ENCODE peak calls at places on chromosomes 3 and 15, in ten cellular contexts. One of them, this sample, is unnamed.

GRCh38 chr15:29945943-29946591 is 123.8 kb upstream of the TJP1 start:
- DNase-seq in lung: no peak
- DNase-seq in AG04450: no peak
- DNase-seq in stomach: no peak
- DNase-seq in psoas muscle: no peak
- DNase-seq in thoracic aorta: no peak
- DNase-seq in fibroblast of lung: peak; percentile 70
- DNase-seq in PC-9: no peak
- DNase-seq in Panc1: no peak
- DNase-seq in heart right ventricle: no peak
- DNase-seq in this sample: no peak

GRCh38 chr15:91894606-91895005 is 41.1 kb downstream of the SLCO3A1 start:
- DNase-seq in thoracic aorta: no peak
- DNase-seq in heart right ventricle: no peak
- DNase-seq in AG04450: no peak
- DNase-seq in stomach: no peak
- DNase-seq in Panc1: no peak
- DNase-seq in lung: no peak
- DNase-seq in fibroblast of lung: no peak
- DNase-seq in PC-9: no peak
- DNase-seq in psoas muscle: no peak
- DNase-seq in this sample: no peak

GRCh38 chr3:109656225-109656624 is 318.9 kb upstream of the DPPA4 start:
- DNase-seq in heart right ventricle: no peak
- DNase-seq in AG04450: no peak
- DNase-seq in fibroblast of lung: no peak
- DNase-seq in psoas muscle: no peak
- DNase-seq in PC-9: no peak
- DNase-seq in lung: no peak
- DNase-seq in stomach: no peak
- DNase-seq in thoracic aorta: no peak
- DNase-seq in Panc1: no peak
- DNase-seq in this sample: no peak

GRCh38 chr15:47908950-47909670 is 191.8 kb downstream of the SEMA6D start:
- DNase-seq in heart right ventricle: no peak
- DNase-seq in stomach: no peak
- DNase-seq in AG04450: no peak
- DNase-seq in Panc1: no peak
- DNase-seq in psoas muscle: no peak
- DNase-seq in fibroblast of lung: no peak
- DNase-seq in PC-9: no peak
- DNase-seq in thoracic aorta: no peak
- DNase-seq in lung: no peak
- DNase-seq in this sample: no peak

GRCh38 chr15:86193716-86194408 is 114.2 kb downstream of the AGBL1 start:
- DNase-seq in stomach: no peak
- DNase-seq in Panc1: no peak
- DNase-seq in PC-9: no peak
- DNase-seq in lung: no peak
- DNase-seq in psoas muscle: no peak
- DNase-seq in heart right ventricle: no peak
- DNase-seq in thoracic aorta: no peak
- DNase-seq in AG04450: no peak
- DNase-seq in fibroblast of lung: no peak
- DNase-seq in this sample: no peak

GRCh38 chr3:94862703-94863102 is 799.8 kb downstream of the NSUN3 start:
- DNase-seq in psoas muscle: no peak
- DNase-seq in heart right ventricle: no peak
- DNase-seq in AG04450: no peak
- DNase-seq in Panc1: peak; percentile 0
- DNase-seq in stomach: no peak
- DNase-seq in lung: no peak
- DNase-seq in thoracic aorta: no peak
- DNase-seq in fibroblast of lung: peak; percentile 5
- DNase-seq in PC-9: no peak
- DNase-seq in this sample: peak; percentile 61

GRCh38 chr3:54905230-54905888 is 22.5 kb downstream of the LRTM1 start:
- DNase-seq in thoracic aorta: no peak
- DNase-seq in AG04450: no peak
- DNase-seq in fibroblast of lung: peak; percentile 83
- DNase-seq in PC-9: no peak
- DNase-seq in lung: no peak
- DNase-seq in stomach: no peak
- DNase-seq in heart right ventricle: no peak
- DNase-seq in psoas muscle: no peak
- DNase-seq in Panc1: no peak
- DNase-seq in this sample: no peak

GRCh38 chr3:6655275-6655674 is 205.6 kb upstream of the GRM7 start:
- DNase-seq in Panc1: no peak
- DNase-seq in fibroblast of lung: no peak
- DNase-seq in PC-9: no peak
- DNase-seq in psoas muscle: no peak
- DNase-seq in heart right ventricle: no peak
- DNase-seq in stomach: no peak
- DNase-seq in AG04450: no peak
- DNase-seq in lung: no peak
- DNase-seq in thoracic aorta: no peak
- DNase-seq in this sample: no peak

GRCh38 chr3:177471733-177472480 is 274.6 kb upstream of the TBL1XR1 start:
- DNase-seq in PC-9: no peak
- DNase-seq in psoas muscle: no peak
- DNase-seq in stomach: no peak
- DNase-seq in lung: no peak
- DNase-seq in AG04450: no peak
- DNase-seq in heart right ventricle: no peak
- DNase-seq in thoracic aorta: no peak
- DNase-seq in Panc1: no peak
- DNase-seq in fibroblast of lung: no peak
- DNase-seq in this sample: no peak

GRCh38 chr3:177473184-177473583 is 275.9 kb upstream of the TBL1XR1 start:
- DNase-seq in thoracic aorta: no peak
- DNase-seq in psoas muscle: no peak
- DNase-seq in stomach: no peak
- DNase-seq in fibroblast of lung: peak; percentile 65
- DNase-seq in lung: no peak
- DNase-seq in heart right ventricle: no peak
- DNase-seq in Panc1: no peak
- DNase-seq in AG04450: no peak
- DNase-seq in PC-9: no peak
- DNase-seq in this sample: no peak

GRCh38 chr3:177468331-177468730 is 271.0 kb upstream of the TBL1XR1 start:
- DNase-seq in stomach: no peak
- DNase-seq in Panc1: no peak
- DNase-seq in PC-9: peak; percentile 16
- DNase-seq in AG04450: peak; percentile 87
- DNase-seq in heart right ventricle: no peak
- DNase-seq in lung: peak; percentile 48
- DNase-seq in thoracic aorta: no peak
- DNase-seq in fibroblast of lung: peak; percentile 100
- DNase-seq in psoas muscle: no peak
- DNase-seq in this sample: no peak

GRCh38 chr3:177468816-177469590 is 271.7 kb upstream of the TBL1XR1 start:
- DNase-seq in stomach: no peak
- DNase-seq in psoas muscle: no peak
- DNase-seq in fibroblast of lung: peak; percentile 93
- DNase-seq in AG04450: no peak
- DNase-seq in heart right ventricle: no peak
- DNase-seq in lung: no peak
- DNase-seq in PC-9: no peak
- DNase-seq in Panc1: no peak
- DNase-seq in thoracic aorta: no peak
- DNase-seq in this sample: no peak

GRCh38 chr3:177470200-177470941 is 273.1 kb upstream of the TBL1XR1 start:
- DNase-seq in heart right ventricle: no peak
- DNase-seq in lung: no peak
- DNase-seq in fibroblast of lung: peak; percentile 50
- DNase-seq in stomach: no peak
- DNase-seq in PC-9: no peak
- DNase-seq in thoracic aorta: no peak
- DNase-seq in Panc1: no peak
- DNase-seq in psoas muscle: no peak
- DNase-seq in AG04450: no peak
- DNase-seq in this sample: no peak
- H3K27ac ChIP-seq in heart right ventricle: no peak overlapping the region
- H3K27ac ChIP-seq in lung: no peak overlapping the region
- H3K27ac ChIP-seq in fibroblast of lung: no peak overlapping the region
- H3K27ac ChIP-seq in stomach: no peak overlapping the region
- H3K27ac ChIP-seq in PC-9: no peak overlapping the region
- H3K27ac ChIP-seq in thoracic aorta: no peak overlapping the region
- H3K27ac ChIP-seq in Panc1: peak overlapping the region; percentile 61
- H3K27ac ChIP-seq in psoas muscle: no peak overlapping the region
- H3K27ac ChIP-seq in AG04450: no peak overlapping the region
- H3K27ac ChIP-seq in this sample: no peak overlapping the region

DNA sequence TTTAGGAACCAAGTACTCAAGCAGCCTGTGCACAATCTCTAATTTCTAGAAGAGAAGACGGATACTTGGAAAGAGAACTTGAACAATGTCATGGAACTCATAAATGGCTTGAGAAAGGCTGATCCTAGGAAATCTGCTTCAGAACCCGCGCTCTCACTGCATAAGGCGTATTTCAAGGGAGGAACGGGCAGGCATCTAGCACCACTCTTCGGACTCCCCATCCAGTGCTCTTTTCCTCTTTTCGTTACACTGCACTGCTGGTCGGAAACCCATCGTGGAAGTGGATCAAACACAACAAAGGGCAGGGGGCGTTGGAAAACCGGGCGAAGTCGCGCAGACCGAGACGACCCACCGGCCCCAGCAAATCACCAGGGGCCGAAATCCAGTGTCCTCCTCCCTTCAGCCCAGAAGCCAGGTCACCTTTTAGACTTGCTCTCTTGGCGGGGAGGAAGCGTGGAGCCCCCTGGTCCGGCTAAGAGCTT is 538 bp upstream of the TLNRD1 start:
- DNase-seq in heart right ventricle: no peak
- DNase-seq in Panc1: no peak
- DNase-seq in PC-9: no peak
- DNase-seq in lung: no peak
- DNase-seq in thoracic aorta: no peak
- DNase-seq in fibroblast of lung: no peak
- DNase-seq in AG04450: no peak
- DNase-seq in stomach: no peak
- DNase-seq in psoas muscle: no peak
- DNase-seq in this sample: no peak
- TF ChIP-seq CTCF in heart right ventricle: no peak
- TF ChIP-seq CTCF in Panc1: no peak
- TF ChIP-seq CTCF in PC-9: no peak
- TF ChIP-seq CTCF in lung: no peak
- TF ChIP-seq CTCF in thoracic aorta: no peak
- TF ChIP-seq CTCF in fibroblast of lung: no peak
- TF ChIP-seq CTCF in AG04450: no peak
- TF ChIP-seq CTCF in stomach: no peak
- TF ChIP-seq CTCF in psoas muscle: no peak
- TF ChIP-seq CTCF in this sample: no peak

GRCh38 chr3:47540281-47540680 is 26.8 kb upstream of the ELP6 start:
- DNase-seq in Panc1: no peak
- DNase-seq in heart right ventricle: no peak
- DNase-seq in PC-9: no peak
- DNase-seq in lung: no peak
- DNase-seq in stomach: no peak
- DNase-seq in thoracic aorta: no peak
- DNase-seq in AG04450: no peak
- DNase-seq in psoas muscle: no peak
- DNase-seq in fibroblast of lung: peak; percentile 12
- DNase-seq in this sample: no peak

GRCh38 chr3:47533481-47533880 is 20.0 kb upstream of the ELP6 start:
- DNase-seq in PC-9: no peak
- DNase-seq in lung: no peak
- DNase-seq in psoas muscle: no peak
- DNase-seq in thoracic aorta: no peak
- DNase-seq in Panc1: no peak
- DNase-seq in stomach: no peak
- DNase-seq in fibroblast of lung: peak; percentile 11
- DNase-seq in heart right ventricle: no peak
- DNase-seq in AG04450: no peak
- DNase-seq in this sample: no peak

GRCh38 chr3:47536967-47537366 is 23.5 kb upstream of the ELP6 start:
- DNase-seq in psoas muscle: no peak
- DNase-seq in stomach: no peak
- DNase-seq in PC-9: no peak
- DNase-seq in AG04450: no peak
- DNase-seq in lung: no peak
- DNase-seq in heart right ventricle: no peak
- DNase-seq in Panc1: no peak
- DNase-seq in thoracic aorta: no peak
- DNase-seq in fibroblast of lung: no peak
- DNase-seq in this sample: no peak

GRCh38 chr3:47534021-47534454 is 20.5 kb upstream of the ELP6 start:
- DNase-seq in psoas muscle: no peak
- DNase-seq in fibroblast of lung: no peak
- DNase-seq in stomach: peak; percentile 32
- DNase-seq in heart right ventricle: no peak
- DNase-seq in PC-9: no peak
- DNase-seq in AG04450: no peak
- DNase-seq in lung: no peak
- DNase-seq in Panc1: no peak
- DNase-seq in thoracic aorta: no peak
- DNase-seq in this sample: no peak

DNA sequence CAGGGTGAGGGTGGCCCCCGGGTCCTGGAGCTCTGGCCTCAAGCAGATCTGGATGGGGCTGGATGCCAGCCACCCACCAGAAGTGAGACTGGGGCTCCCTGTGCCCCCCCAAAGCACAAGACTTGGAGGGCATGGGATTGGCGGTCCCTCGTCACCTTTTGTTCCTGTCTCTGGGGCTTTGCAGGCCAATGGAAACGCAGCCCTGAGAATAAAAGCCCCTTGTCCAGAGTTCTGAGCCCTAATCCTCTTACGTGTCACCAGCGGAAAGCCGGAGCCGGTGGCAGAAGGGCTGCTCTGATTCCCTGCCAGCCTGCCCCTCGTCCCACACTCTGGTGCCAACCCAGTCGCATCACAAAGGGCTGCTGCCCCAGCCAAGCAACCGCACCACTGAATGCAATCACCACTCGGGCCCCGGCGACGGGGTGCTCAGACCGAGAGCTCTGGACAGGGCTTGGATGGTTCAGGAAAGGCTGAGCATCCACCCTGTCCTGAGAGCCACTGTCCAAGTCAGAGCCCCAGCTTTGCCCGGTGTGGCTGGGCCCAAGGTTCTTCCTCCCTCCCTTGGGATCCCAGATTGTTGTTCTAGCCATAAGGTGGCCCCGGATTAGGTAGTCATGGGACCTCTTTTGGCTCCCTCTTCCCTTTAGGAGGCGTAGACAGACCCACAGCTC is 22.8 kb upstream of the ELP6 start:
- DNase-seq in Panc1: no peak
- DNase-seq in heart right ventricle: no peak
- DNase-seq in thoracic aorta: no peak
- DNase-seq in fibroblast of lung: no peak
- DNase-seq in AG04450: no peak
- DNase-seq in lung: no peak
- DNase-seq in PC-9: no peak
- DNase-seq in psoas muscle: no peak
- DNase-seq in stomach: no peak
- DNase-seq in this sample: no peak
- H3K27ac ChIP-seq in Panc1: no peak overlapping the region
- H3K27ac ChIP-seq in heart right ventricle: no peak overlapping the region
- H3K27ac ChIP-seq in thoracic aorta: no peak overlapping the region
- H3K27ac ChIP-seq in fibroblast of lung: no peak overlapping the region
- H3K27ac ChIP-seq in AG04450: no peak overlapping the region
- H3K27ac ChIP-seq in lung: no peak overlapping the region
- H3K27ac ChIP-seq in PC-9: no peak overlapping the region
- H3K27ac ChIP-seq in psoas muscle: no peak overlapping the region
- H3K27ac ChIP-seq in stomach: no peak overlapping the region
- H3K27ac ChIP-seq in this sample: peak overlapping the region; percentile 16

GRCh38 chr15:22808240-22808639 is 21.8 kb downstream of the NIPA1 start:
- DNase-seq in AG04450: no peak
- DNase-seq in Panc1: no peak
- DNase-seq in fibroblast of lung: no peak
- DNase-seq in thoracic aorta: no peak
- DNase-seq in lung: no peak
- DNase-seq in stomach: peak; percentile 37
- DNase-seq in PC-9: no peak
- DNase-seq in psoas muscle: no peak
- DNase-seq in heart right ventricle: no peak
- DNase-seq in this sample: no peak
- TF ChIP-seq CTCF in AG04450: no peak
- TF ChIP-seq CTCF in Panc1: no peak
- TF ChIP-seq CTCF in fibroblast of lung: no peak
- TF ChIP-seq CTCF in thoracic aorta: no peak
- TF ChIP-seq CTCF in lung: no peak
- TF ChIP-seq CTCF in stomach: no peak
- TF ChIP-seq CTCF in PC-9: no peak
- TF ChIP-seq CTCF in psoas muscle: no peak
- TF ChIP-seq CTCF in heart right ventricle: no peak
- TF ChIP-seq CTCF in this sample: no peak